ENCODE peak calls at places on chromosomes 16 and 17, in seven cellular contexts. V is adrenal gland, Q is prostate gland, Y is esophagus squamous epithelium, P is testis, O is lower leg skin, G is transverse colon. A is an unnamed sample.

GRCh38 chr17:6109541-6109940 is 39.4 kb downstream of the WSCD1 start:
- DNase-seq in V (no peak), Q (no peak), Y (no peak), P (no peak), O (no peak), G (peak), A (no peak)

GRCh38 chr17:80883831-80884735 is 107.6 kb upstream of the CHMP6 start:
- DNase-seq in V (no peak), Q (no peak), Y (no peak), P (no peak), O (no peak), G (no peak), A (no peak)

GRCh38 chr16:78745491-78746019 is 646.1 kb downstream of the WWOX start:
- DNase-seq in V (no peak), Q (no peak), Y (no peak), P (no peak), O (no peak), G (peak), A (no peak)

GRCh38 chr16:60166-60565 is 6.5 kb downstream of the SNRNP25 start:
- DNase-seq in V (no peak), Q (no peak), Y (no peak), P (no peak), O (no peak), G (no peak), A (no peak)

GRCh38 chr16:86343733-86344585 is 166.4 kb upstream of the FOXF1 start:
- DNase-seq in V (no peak), Q (peak), Y (no peak), P (no peak), O (no peak), G (no peak), A (no peak)

GRCh38 chr17:51046527-51047384 is 73.9 kb downstream of the SPAG9 start:
- DNase-seq in V (peak), Q (peak), Y (no peak), P (peak), O (peak), G (peak), A (peak)

GRCh38 chr17:5500247-5500803 is 14.0 kb downstream of the MIS12 start:
- DNase-seq in V (no peak), Q (no peak), Y (no peak), P (no peak), O (no peak), G (no peak), A (no peak)

GRCh38 chr16:58371841-58372240 is 20.4 kb upstream of the GINS3 start:
- DNase-seq in V (no peak), Q (no peak), Y (no peak), P (no peak), O (no peak), G (no peak), A (no peak)

GRCh38 chr17:8832711-8833352 is 33.7 kb upstream of the MFSD6L start:
- DNase-seq in V (no peak), Q (no peak), Y (no peak), P (peak), O (no peak), G (peak), A (peak)

GRCh38 chr17:78117027-78117981 is 11.3 kb downstream of the TMC6 start:
- DNase-seq in V (no peak), Q (no peak), Y (no peak), P (no peak), O (no peak), G (peak), A (no peak)

GRCh38 chr17:73396429-73397277 is 84.9 kb upstream of the CDC42EP4 start:
- DNase-seq in V (no peak), Q (no peak), Y (no peak), P (no peak), O (no peak), G (no peak), A (no peak)

GRCh38 chr16:47732122-47732805 is 271.1 kb downstream of the PHKB start:
- DNase-seq in V (no peak), Q (no peak), Y (no peak), P (no peak), O (no peak), G (no peak), A (no peak)

GRCh38 chr17:50565559-50566350 is 5.2 kb downstream of the CACNA1G start:
- DNase-seq in V (no peak), Q (no peak), Y (no peak), P (no peak), O (no peak), G (no peak), A (peak)

GRCh38 chr17:33475594-33475993 is 182.5 kb upstream of the ASIC2 start:
- DNase-seq in V (no peak), Q (no peak), Y (no peak), P (no peak), O (no peak), G (no peak), A (no peak)

GRCh38 chr17:80122926-80123505 is 21.6 kb downstream of the GAA start:
- DNase-seq in V (no peak), Q (no peak), Y (no peak), P (peak), O (no peak), G (no peak), A (no peak)

GRCh38 chr16:81530814-81531213 is 86.2 kb downstream of the CMIP start:
- DNase-seq in V (no peak), Q (no peak), Y (no peak), P (no peak), O (no peak), G (no peak), A (no peak)

GRCh38 chr16:62034236-62035114 is 1.8 kb downstream of the CDH8 start:
- DNase-seq in V (no peak), Q (no peak), Y (no peak), P (peak), O (no peak), G (no peak), A (no peak)

GRCh38 chr16:51807551-51807950 is 656.5 kb upstream of the SALL1 start:
- DNase-seq in V (no peak), Q (no peak), Y (no peak), P (no peak), O (no peak), G (no peak), A (no peak)

GRCh38 chr17:31696703-31697325 is 162.2 kb downstream of the COPRS start:
- DNase-seq in V (no peak), Q (no peak), Y (no peak), P (no peak), O (no peak), G (no peak), A (no peak)

GRCh38 chr16:972316-973002 is 1.7 kb upstream of the LMF1 start:
- DNase-seq in V (peak), Q (no peak), Y (no peak), P (peak), O (no peak), G (no peak), A (no peak)

GRCh38 chr16:28596840-28597691 is at the start of gene SULT1A2:
- DNase-seq in V (no peak), Q (no peak), Y (no peak), P (no peak), O (no peak), G (peak), A (no peak)

GRCh38 chr16:64880994-64881393 is 240.9 kb downstream of the CDH11 start:
- DNase-seq in V (no peak), Q (no peak), Y (no peak), P (no peak), O (no peak), G (no peak), A (no peak)

GRCh38 chr16:5502944-5503343 is 405.3 kb upstream of the EEF2KMT start:
- DNase-seq in V (no peak), Q (no peak), Y (no peak), P (no peak), O (no peak), G (no peak), A (no peak)

GRCh38 chr16:2710021-2710710 is 9.9 kb downstream of the PRSS27 start:
- DNase-seq in V (no peak), Q (no peak), Y (no peak), P (no peak), O (no peak), G (no peak), A (no peak)

GRCh38 chr17:73231363-73231762 is 30.3 kb downstream of the CPSF4L start:
- DNase-seq in V (no peak), Q (no peak), Y (no peak), P (peak), O (no peak), G (peak), A (peak)

GRCh38 chr16:5575846-5576245 is 478.3 kb upstream of the EEF2KMT start:
- DNase-seq in V (no peak), Q (no peak), Y (no peak), P (no peak), O (no peak), G (no peak), A (no peak)

GRCh38 chr16:84925092-84925772 is 86.1 kb downstream of the ZDHHC7 start:
- DNase-seq in V (peak), Q (peak), Y (no peak), P (peak), O (no peak), G (peak), A (peak)

GRCh38 chr16:1708768-1709180 is 2.8 kb downstream of the MAPK8IP3 start:
- DNase-seq in V (peak), Q (no peak), Y (no peak), P (no peak), O (no peak), G (no peak), A (peak)

GRCh38 chr17:3003401-3004149 is 59.8 kb downstream of the OR1D5 start:
- DNase-seq in V (peak), Q (no peak), Y (no peak), P (no peak), O (no peak), G (peak), A (no peak)

GRCh38 chr17:2414665-2415064 is 13.8 kb upstream of the MNT start:
- DNase-seq in V (no peak), Q (no peak), Y (no peak), P (no peak), O (no peak), G (no peak), A (no peak)

DNA sequence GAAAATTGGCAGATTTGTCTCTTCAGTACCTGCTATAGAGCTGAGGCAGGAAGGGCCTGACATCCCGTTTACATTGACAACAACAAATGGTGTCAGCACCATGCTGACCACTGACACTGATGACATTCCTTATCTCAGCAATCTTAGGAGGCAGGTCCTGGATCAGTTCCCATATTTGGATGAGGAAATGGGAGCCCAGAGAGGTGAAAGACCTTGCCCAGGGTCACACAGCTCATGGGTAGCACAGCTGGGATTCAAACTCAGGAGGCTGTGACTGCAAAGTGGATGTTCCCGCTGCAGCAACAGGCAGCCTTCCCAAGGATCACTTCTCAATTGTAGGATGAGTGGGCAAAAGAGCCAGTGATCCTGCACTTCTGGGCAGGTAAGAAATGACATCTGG is 30.5 kb upstream of the CACNG4 start:
- DNase-seq in V (no peak), Q (no peak), Y (no peak), P (no peak), O (no peak), G (no peak), A (no peak)
- TF ChIP-seq POLR2A in V (no peak), Q (no peak), Y (no peak), P (no peak), O (no peak), G (no peak), A (no peak)

GRCh38 chr16:29940656-29941055 is 14.6 kb upstream of the KCTD13 start:
- DNase-seq in V (no peak), Q (no peak), Y (no peak), P (no peak), O (no peak), G (no peak), A (no peak)

GRCh38 chr16:29947897-29948296 is 14.0 kb upstream of the TMEM219 start:
- DNase-seq in V (no peak), Q (no peak), Y (no peak), P (no peak), O (no peak), G (no peak), A (no peak)

DNA sequence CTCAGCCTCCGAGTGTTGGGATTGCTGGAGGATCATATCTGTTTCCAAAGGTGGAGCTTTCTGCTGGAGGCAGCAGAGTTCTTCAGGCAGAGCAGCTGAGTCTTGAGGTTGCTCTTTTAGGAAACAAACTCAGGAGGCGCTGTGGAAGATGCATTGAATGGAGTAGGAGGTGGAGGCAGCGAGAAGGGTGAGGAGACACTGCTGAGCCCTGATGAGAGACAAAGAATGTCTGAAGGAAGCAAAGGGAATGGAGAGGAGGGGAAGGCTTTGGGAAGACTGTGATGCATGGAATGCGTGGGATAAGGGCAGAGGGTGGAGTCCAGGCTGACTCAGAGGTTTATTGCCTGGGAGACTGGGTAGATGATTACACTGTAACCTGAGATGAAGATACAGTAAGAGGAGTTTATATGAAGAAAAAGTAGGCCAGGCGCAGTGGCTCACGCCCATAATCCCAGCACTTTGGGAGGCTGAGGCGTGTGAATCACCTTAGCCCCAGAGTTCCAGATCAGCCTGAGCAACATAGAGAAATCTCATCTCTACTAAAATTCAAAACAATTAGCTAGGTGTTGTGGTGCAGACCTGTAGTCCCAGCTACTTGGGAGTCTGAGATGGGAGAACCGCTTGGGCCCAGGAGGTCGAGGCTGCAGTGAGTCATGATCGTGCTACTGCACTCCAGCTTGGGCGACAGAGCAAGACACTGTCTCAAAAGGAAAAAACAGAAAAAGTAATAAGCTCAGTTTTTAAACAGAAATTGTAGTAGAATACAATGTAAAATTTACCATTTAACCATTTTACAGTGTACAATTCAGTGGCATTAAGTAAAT is 17.8 kb upstream of the TMEM219 start:
- DNase-seq in V (peak), Q (peak), Y (no peak), P (peak), O (peak), G (peak), A (no peak)
- TF ChIP-seq POLR2A in V (peak), Q (no peak), Y (no peak), P (no peak), O (no peak), G (peak), A (no peak)

DNA sequence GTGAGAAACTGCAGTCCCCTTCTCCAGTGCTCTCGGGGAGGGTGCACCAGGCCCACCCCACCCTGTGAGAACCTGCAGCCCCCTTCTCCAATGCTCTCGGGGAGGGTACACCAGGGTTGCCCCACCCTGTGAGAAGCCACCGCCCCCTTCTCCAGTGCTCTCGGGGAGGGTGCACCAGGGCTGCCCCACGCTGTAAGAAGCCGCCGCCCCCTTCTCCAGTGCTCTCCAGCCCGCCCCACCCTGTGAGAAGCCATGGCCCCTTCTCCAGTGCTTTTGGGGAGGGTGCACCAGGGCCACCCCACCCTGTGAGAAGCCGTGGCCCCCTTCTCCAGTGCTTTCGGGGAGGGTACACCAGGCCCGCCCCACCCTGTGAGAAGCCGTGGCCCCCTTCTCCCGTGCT is 12.1 kb downstream of the SPATA33 start:
- DNase-seq in V (no peak), Q (no peak), Y (no peak), P (no peak), O (no peak), G (no peak), A (no peak)
- TF ChIP-seq POLR2A in V (no peak), Q (no peak), Y (no peak), P (no peak), O (no peak), G (no peak), A (no peak)

GRCh38 chr17:48241770-48242497 is 134.4 kb downstream of the SNX11 start:
- DNase-seq in V (no peak), Q (no peak), Y (no peak), P (no peak), O (no peak), G (no peak), A (no peak)

GRCh38 chr17:48240122-48240521 is 132.6 kb downstream of the SNX11 start:
- DNase-seq in V (no peak), Q (no peak), Y (no peak), P (no peak), O (no peak), G (no peak), A (no peak)

GRCh38 chr17:48239603-48239995 is 132.0 kb downstream of the SNX11 start:
- DNase-seq in V (no peak), Q (no peak), Y (no peak), P (no peak), O (no peak), G (no peak), A (no peak)

GRCh38 chr17:48240562-48241130 is 133.1 kb downstream of the SNX11 start:
- DNase-seq in V (no peak), Q (no peak), Y (no peak), P (no peak), O (no peak), G (no peak), A (no peak)

GRCh38 chr17:48241131-48241591 is 133.6 kb downstream of the SNX11 start:
- DNase-seq in V (peak), Q (no peak), Y (no peak), P (no peak), O (peak), G (no peak), A (no peak)
- TF ChIP-seq POLR2A in V (no peak), Q (no peak), Y (no peak), P (no peak), O (no peak), G (no peak), A (no peak)

DNA sequence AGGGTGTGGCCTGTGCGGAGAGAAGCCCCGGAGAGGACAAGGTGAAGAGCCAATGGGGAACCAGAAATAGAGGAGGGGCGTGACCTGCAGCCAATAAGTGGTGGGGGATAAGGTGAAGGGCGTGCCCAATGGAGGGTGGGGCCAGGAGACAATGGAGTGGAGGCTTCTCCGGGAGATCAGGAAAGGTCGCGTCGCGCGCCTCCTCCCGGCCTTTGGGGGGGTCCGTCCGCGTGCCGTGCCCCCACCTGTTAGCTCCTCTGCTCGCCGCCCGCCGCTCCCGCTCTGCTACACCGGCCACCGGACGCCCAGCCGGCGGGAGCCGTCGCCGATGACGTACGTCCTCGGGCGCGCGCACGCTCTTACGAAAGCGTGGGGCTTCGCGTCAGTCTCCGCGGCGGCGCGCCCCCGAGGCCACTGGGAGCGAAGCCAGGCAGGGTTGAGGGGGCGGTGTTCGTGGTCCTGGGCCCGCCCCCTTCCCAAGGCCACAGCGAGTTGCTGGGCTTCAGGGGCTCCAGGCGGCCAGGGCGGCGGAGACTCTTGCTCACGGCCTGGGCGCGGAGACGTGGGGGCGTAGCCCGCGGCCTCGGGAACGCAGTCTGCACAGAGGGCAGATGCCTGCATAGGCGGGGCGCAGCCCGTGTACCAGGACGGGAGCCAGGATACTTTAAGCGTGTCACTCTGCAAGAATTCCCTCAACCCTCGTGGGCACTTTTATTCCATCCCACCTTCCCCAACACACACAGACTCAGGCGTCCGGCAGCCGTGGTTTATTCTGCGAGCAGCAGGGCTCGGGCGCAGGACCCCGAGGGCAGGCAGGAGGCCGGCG is at the start of gene MATCAP1:
- DNase-seq in V (peak), Q (peak), Y (peak), P (peak), O (peak), G (peak), A (peak)
- TF ChIP-seq POLR2A in V (no peak), Q (peak), Y (peak), P (no peak), O (no peak), G (peak), A (peak)

DNA sequence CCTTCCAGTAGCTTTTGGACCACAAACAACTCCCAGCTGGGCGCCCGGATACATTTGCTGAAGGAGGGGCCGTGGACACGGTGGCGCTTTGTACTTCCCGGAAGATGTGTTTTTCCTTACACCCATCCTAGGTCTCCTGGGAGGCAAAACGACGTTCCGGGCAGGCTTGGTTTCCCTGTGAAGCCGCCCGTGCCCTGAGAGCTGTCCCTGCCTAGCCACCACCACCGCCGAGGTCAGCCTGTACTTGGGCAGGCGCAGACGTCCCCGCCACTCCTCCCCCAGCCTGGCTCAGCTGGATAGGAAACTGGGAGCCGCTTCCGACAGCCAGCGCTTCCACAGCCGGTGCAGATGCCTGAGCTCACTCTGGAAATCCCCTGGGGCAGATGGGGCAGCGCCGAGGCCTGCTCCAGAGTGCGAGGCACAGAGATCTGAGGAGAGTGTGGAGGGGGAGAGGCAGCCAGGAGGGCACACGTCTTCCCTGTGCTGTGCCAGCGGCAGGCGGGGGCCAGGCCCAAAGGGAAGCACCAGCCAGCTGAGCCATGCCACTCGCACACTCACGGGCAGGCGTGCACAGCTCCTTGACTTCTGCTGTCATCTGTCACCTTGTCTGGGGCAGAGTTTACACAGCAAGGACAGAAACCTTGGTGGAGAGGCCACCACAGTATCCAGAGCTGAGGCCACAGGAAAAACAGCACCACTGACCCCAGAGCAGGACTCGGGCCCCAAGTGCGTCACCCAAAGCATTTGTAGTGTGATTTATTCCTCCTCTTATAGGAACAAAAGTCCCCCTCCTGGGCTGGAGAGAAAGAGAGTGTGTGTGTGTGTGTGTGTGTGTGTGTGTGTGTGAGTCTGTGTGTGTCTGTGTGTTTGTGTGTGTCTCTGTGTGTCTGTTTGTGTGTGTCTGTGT is 3.0 kb downstream of the RHBDF2 start:
- DNase-seq in V (peak), Q (peak), Y (no peak), P (peak), O (peak), G (peak), A (no peak)
- TF ChIP-seq POLR2A in V (peak), Q (peak), Y (no peak), P (no peak), O (no peak), G (peak), A (no peak)